ENCODE peak calls at places on chromosomes 7 and 10, in ten cellular contexts. A is foreskin fibroblast; E is stimulated activated CD8-positive, alpha-beta memory T cell treated with anti-CD3 and anti-CD28 coated beads, Interleukin-2, amount 100 ng/mL, for 1 hour; S is T47D; H is A172; R is iPS DF 6.9; U is T-helper 2 cell; Z is stimulated activated CD4-positive, alpha-beta T cell treated with anti-CD3 and anti-CD28 coated beads, Interleukin-1b, Interleukin-23, amount 100 ng/mL, for 1 hour; N is DMS53; I is CD8-positive, alpha-beta T cell. G is an unnamed sample.

GRCh38 chr10:89332718-89333281 is 5.0 kb downstream of the IFIT3 start:
- DNase-seq in A (no peak), E (no peak), S (peak; percentile 18), H (no peak), R (no peak), U (no peak), Z (no peak), N (no peak), I (peak; percentile 30), G (no peak)

GRCh38 chr7:38678342-38679054 is 47.3 kb upstream of the AMPH start:
- DNase-seq in A (no peak), E (no peak), S (no peak), H (no peak), R (no peak), U (no peak), Z (no peak), N (peak; percentile 24), I (no peak), G (no peak)

GRCh38 chr7:144834516-144835165 is 1.2 kb downstream of the TPK1 start:
- DNase-seq in A (peak; percentile 33), E (no peak), S (no peak), H (peak; percentile 19), R (no peak), U (peak; percentile 78), Z (no peak), N (peak; percentile 53), I (peak; percentile 31), G (peak; percentile 71)

GRCh38 chr7:542131-542934 is 22.7 kb upstream of the PDGFA start:
- DNase-seq in A (no peak), E (no peak), S (no peak), H (no peak), R (no peak), U (no peak), Z (no peak), N (no peak), I (peak; percentile 6), G (no peak)

GRCh38 chr10:79398642-79399041 is 46.8 kb downstream of the ZCCHC24 start:
- DNase-seq in A (no peak), E (no peak), S (no peak), H (no peak), R (no peak), U (no peak), Z (no peak), N (no peak), I (no peak), G (no peak)

GRCh38 chr10:116120688-116121087 is 152.3 kb downstream of the GFRA1 start:
- DNase-seq in A (no peak), E (no peak), S (no peak), H (no peak), R (peak; percentile 45), U (peak; percentile 1), Z (no peak), N (peak; percentile 24), I (no peak), G (no peak)

GRCh38 chr10:68408898-68409518 is 1.9 kb upstream of the RUFY2 start:
- DNase-seq in A (no peak), E (no peak), S (no peak), H (no peak), R (no peak), U (no peak), Z (no peak), N (no peak), I (no peak), G (no peak)

GRCh38 chr10:120948889-120949382 is 97.8 kb downstream of the WDR11 start:
- DNase-seq in A (peak; percentile 82), E (no peak), S (peak; percentile 72), H (no peak), R (no peak), U (peak; percentile 71), Z (peak; percentile 41), N (no peak), I (peak; percentile 25), G (peak; percentile 28)

GRCh38 chr7:130127404-130128395 is 57.4 kb downstream of the KLHDC10 start:
- DNase-seq in A (no peak), E (no peak), S (no peak), H (peak; percentile 38), R (no peak), U (no peak), Z (no peak), N (no peak), I (no peak), G (no peak)

GRCh38 chr10:70617798-70618568 is 15.4 kb upstream of the PRF1 start:
- DNase-seq in A (no peak), E (no peak), S (peak; percentile 32), H (peak; percentile 53), R (no peak), U (no peak), Z (no peak), N (no peak), I (no peak), G (no peak)

GRCh38 chr10:11223081-11223480 is 205.4 kb downstream of the CELF2 start:
- DNase-seq in A (no peak), E (no peak), S (no peak), H (no peak), R (no peak), U (no peak), Z (no peak), N (no peak), I (no peak), G (no peak)

GRCh38 chr10:8233049-8233448 is 178.6 kb downstream of the GATA3 start:
- DNase-seq in A (no peak), E (no peak), S (no peak), H (no peak), R (no peak), U (no peak), Z (no peak), N (no peak), I (no peak), G (no peak)

GRCh38 chr7:47482013-47482761 is 99.7 kb downstream of the TNS3 start:
- DNase-seq in A (peak; percentile 93), E (no peak), S (no peak), H (peak; percentile 99), R (no peak), U (no peak), Z (no peak), N (no peak), I (no peak), G (no peak)

GRCh38 chr10:93437000-93437945 is 44.9 kb downstream of the MYOF start:
- DNase-seq in A (peak; percentile 98), E (no peak), S (peak; percentile 93), H (peak; percentile 98), R (no peak), U (no peak), Z (no peak), N (peak; percentile 68), I (no peak), G (no peak)

GRCh38 chr7:33868151-33868550 is 37.2 kb upstream of the BMPER start:
- DNase-seq in A (peak; percentile 84), E (no peak), S (peak; percentile 76), H (no peak), R (no peak), U (no peak), Z (no peak), N (no peak), I (no peak), G (no peak)

GRCh38 chr7:43577485-43577951 is 5.4 kb upstream of the STK17A start:
- DNase-seq in A (peak; percentile 56), E (no peak), S (no peak), H (peak; percentile 47), R (peak; percentile 29), U (peak; percentile 38), Z (no peak), N (peak; percentile 35), I (no peak), G (no peak)

GRCh38 chr10:125060851-125061556 is 99.4 kb downstream of the CTBP2 start:
- DNase-seq in A (peak; percentile 94), E (no peak), S (peak; percentile 82), H (peak; percentile 60), R (no peak), U (peak; percentile 27), Z (peak; percentile 5), N (peak; percentile 56), I (no peak), G (no peak)

GRCh38 chr10:110081914-110082313 is 74.1 kb downstream of the ADD3 start:
- DNase-seq in A (peak; percentile 60), E (no peak), S (no peak), H (peak; percentile 64), R (no peak), U (no peak), Z (no peak), N (peak; percentile 94), I (no peak), G (no peak)

GRCh38 chr7:1889556-1890181 is 219.6 kb downstream of the ELFN1 start:
- DNase-seq in A (peak; percentile 49), E (no peak), S (no peak), H (peak; percentile 85), R (no peak), U (peak; percentile 32), Z (no peak), N (no peak), I (peak; percentile 26), G (no peak)

GRCh38 chr10:44300666-44301649 is 83.9 kb downstream of the CXCL12 start:
- DNase-seq in A (peak; percentile 92), E (no peak), S (peak; percentile 87), H (peak; percentile 100), R (no peak), U (peak; percentile 51), Z (no peak), N (no peak), I (no peak), G (no peak)

GRCh38 chr7:123629281-123629680 is 26.4 kb upstream of the LMOD2 start:
- DNase-seq in A (no peak), E (no peak), S (no peak), H (no peak), R (no peak), U (no peak), Z (no peak), N (no peak), I (no peak), G (no peak)

GRCh38 chr10:49312291-49312869 is 13.4 kb downstream of the C10orf71 start:
- DNase-seq in A (no peak), E (no peak), S (no peak), H (no peak), R (no peak), U (no peak), Z (no peak), N (no peak), I (no peak), G (no peak)

GRCh38 chr7:47389171-47389922 is 192.6 kb downstream of the TNS3 start:
- DNase-seq in A (no peak), E (no peak), S (no peak), H (no peak), R (no peak), U (no peak), Z (no peak), N (no peak), I (no peak), G (no peak)

GRCh38 chr7:158992759-158993158 is 136.4 kb downstream of the DYNC2I1 start:
- DNase-seq in A (no peak), E (no peak), S (no peak), H (no peak), R (no peak), U (no peak), Z (no peak), N (no peak), I (no peak), G (no peak)

GRCh38 chr7:71746004-71746403 is 614.1 kb downstream of the GALNT17 start:
- DNase-seq in A (no peak), E (no peak), S (no peak), H (no peak), R (no peak), U (no peak), Z (no peak), N (no peak), I (no peak), G (no peak)

GRCh38 chr7:75599244-75599771 is 107.2 kb downstream of the SPDYE5 start:
- DNase-seq in A (no peak), E (no peak), S (no peak), H (peak; percentile 62), R (no peak), U (no peak), Z (no peak), N (no peak), I (no peak), G (no peak)

GRCh38 chr10:32887481-32887880 is 70.5 kb downstream of the ITGB1 start:
- DNase-seq in A (no peak), E (no peak), S (no peak), H (no peak), R (no peak), U (no peak), Z (no peak), N (no peak), I (no peak), G (no peak)

GRCh38 chr10:13839430-13839986 is 252.7 kb downstream of the PRPF18 start:
- DNase-seq in A (peak; percentile 91), E (no peak), S (no peak), H (peak; percentile 91), R (no peak), U (no peak), Z (no peak), N (no peak), I (no peak), G (no peak)